ENCODE peak calls at places on chromosomes 3 and 15, in seven cellular contexts. I is colonic mucosa, Y is fibroblast of lung, F is OCI-LY7, K is transverse colon, U is progenitor cell of endocrine pancreas, M is right lobe of liver. N is an unnamed sample.

GRCh38 chr3:42403737-42404136 is 6.7 kb downstream of the LYZL4 start:
- DNase-seq in I (no peak), Y (no peak), F (no peak), K (no peak), U (no peak), M (no peak), N (no peak)

GRCh38 chr3:80357761-80358160 is 590.0 kb upstream of the ROBO1 start:
- DNase-seq in I (no peak), Y (no peak), F (no peak), K (no peak), U (no peak), M (no peak), N (no peak)

GRCh38 chr3:153835540-153835939 is 285.6 kb upstream of the ARHGEF26 start:
- DNase-seq in I (no peak), Y (no peak), F (no peak), K (no peak), U (no peak), M (no peak), N (no peak)

GRCh38 chr3:120926146-120926545 is 18.1 kb downstream of the STXBP5L start:
- DNase-seq in I (no peak), Y (no peak), F (no peak), K (no peak), U (no peak), M (no peak), N (no peak)

GRCh38 chr3:159872374-159873109 is 116.1 kb upstream of the IL12A start:
- DNase-seq in I (no peak), Y (peak; percentile 84), F (no peak), K (no peak), U (no peak), M (no peak), N (peak; percentile 38)

GRCh38 chr3:147419062-147419701 is 10.0 kb downstream of the ZIC1 start:
- DNase-seq in I (no peak), Y (peak; percentile 57), F (no peak), K (no peak), U (no peak), M (no peak), N (no peak)

GRCh38 chr3:168161696-168162095 is 66.0 kb upstream of the GOLIM4 start:
- DNase-seq in I (no peak), Y (no peak), F (no peak), K (no peak), U (no peak), M (no peak), N (no peak)

GRCh38 chr3:133578548-133579191 is 5.2 kb downstream of the CDV3 start:
- DNase-seq in I (no peak), Y (peak; percentile 67), F (peak; percentile 23), K (no peak), U (no peak), M (no peak), N (peak; percentile 51)

DNA sequence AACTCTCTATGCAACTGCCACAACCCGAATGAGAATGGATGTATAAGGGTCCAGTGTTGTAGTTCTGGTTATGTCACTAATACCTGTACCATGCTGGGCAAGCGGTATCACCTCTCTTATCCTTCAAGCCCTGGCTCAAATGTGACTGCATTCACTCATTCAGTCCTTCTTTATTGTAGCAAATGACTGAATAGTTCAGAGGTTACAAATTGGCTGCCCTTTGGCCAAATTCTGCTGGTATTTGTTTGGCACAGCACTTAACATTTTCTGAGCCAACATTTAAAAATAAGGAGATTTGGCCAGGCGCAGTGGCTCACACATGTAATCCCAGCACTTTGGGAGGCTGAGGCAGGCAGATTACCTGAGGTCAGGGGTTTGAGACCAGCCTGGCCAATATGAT is 47.5 kb downstream of the DLEC1 start:
- DNase-seq in I (no peak), Y (no peak), F (no peak), K (no peak), U (no peak), M (no peak), N (no peak)
- TF ChIP-seq CTCF in I (no peak), Y (no peak), F (no peak), K (no peak), U (no peak), M (no peak), N (no peak)

DNA sequence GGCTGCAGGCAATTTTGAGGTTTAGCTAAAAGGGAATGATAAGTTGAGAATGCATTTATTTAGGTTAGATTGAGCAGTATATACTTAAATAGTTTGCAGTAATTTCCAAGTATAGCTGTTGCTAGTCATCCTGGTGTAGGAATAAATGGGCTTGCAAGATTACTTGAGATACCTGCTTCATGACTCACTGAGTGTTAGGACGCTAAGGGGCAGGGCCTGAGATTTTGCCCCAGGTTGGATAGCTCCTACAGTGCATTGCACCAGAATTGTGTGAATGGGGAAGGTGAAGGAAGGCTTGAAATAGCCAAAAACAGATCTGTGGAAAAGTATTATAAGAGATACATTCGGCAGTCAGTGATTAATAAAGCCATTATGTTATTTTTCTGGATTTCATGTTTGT is 72.8 kb downstream of the KCNH8 start:
- DNase-seq in I (no peak), Y (no peak), F (no peak), K (no peak), U (no peak), M (no peak), N (peak; percentile 15)
- TF ChIP-seq CTCF in I (no peak), Y (no peak), F (no peak), K (no peak), U (no peak), M (no peak), N (no peak)

GRCh38 chr3:25831578-25831977 is 41.7 kb downstream of the OXSM start:
- DNase-seq in I (no peak), Y (peak; percentile 71), F (peak; percentile 88), K (no peak), U (no peak), M (no peak), N (no peak)
- TF ChIP-seq CTCF in I (no peak), Y (peak; percentile 67), F (peak; percentile 80), K (no peak), U (peak; percentile 19), M (no peak), N (no peak)

DNA sequence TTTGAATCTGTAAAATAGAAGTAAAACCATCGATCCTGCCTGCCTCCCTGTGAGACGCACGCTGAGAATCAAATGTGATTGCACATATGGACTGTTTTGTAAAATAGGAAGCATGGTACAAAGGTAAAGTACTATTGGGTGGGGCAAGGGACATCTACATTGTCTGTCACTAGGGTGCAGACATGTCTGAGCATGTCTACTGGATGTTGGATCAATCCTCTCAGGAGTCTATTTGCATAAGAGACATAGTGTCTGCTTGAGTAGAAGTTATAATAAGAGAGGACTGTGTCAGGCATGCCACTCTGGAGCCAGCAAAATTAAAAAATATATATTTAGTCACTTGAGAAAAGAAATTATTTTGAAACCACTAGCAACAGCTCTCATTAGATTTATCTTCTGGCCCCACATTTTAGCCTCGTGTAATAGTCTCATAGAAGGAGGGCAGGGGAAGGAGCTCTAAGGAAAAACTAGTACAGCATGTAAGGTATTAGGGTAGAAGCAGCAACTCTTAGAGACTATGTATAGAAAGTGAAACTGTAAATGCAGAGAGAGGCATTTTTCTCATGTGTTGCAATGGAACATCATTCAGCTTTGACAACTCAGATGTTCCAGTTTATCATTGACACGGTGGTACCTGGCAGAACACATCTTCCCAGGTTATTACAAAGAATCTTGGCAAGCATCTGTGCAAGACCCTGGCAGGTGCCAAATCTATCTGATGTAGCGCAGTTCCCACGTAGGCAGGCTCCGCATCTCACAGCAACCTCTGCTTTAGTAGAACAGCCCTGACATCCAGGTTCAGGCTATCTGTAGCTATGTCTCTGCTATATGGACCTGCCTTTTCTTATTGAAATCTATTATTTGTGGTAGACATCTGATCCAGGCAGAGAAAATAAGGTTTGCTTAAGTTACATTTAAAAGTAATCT is 85.2 kb upstream of the CHL1 start:
- DNase-seq in I (no peak), Y (no peak), F (no peak), K (no peak), U (no peak), M (no peak), N (no peak)
- TF ChIP-seq CTCF in I (no peak), Y (no peak), F (no peak), K (no peak), U (no peak), M (no peak), N (no peak)

DNA sequence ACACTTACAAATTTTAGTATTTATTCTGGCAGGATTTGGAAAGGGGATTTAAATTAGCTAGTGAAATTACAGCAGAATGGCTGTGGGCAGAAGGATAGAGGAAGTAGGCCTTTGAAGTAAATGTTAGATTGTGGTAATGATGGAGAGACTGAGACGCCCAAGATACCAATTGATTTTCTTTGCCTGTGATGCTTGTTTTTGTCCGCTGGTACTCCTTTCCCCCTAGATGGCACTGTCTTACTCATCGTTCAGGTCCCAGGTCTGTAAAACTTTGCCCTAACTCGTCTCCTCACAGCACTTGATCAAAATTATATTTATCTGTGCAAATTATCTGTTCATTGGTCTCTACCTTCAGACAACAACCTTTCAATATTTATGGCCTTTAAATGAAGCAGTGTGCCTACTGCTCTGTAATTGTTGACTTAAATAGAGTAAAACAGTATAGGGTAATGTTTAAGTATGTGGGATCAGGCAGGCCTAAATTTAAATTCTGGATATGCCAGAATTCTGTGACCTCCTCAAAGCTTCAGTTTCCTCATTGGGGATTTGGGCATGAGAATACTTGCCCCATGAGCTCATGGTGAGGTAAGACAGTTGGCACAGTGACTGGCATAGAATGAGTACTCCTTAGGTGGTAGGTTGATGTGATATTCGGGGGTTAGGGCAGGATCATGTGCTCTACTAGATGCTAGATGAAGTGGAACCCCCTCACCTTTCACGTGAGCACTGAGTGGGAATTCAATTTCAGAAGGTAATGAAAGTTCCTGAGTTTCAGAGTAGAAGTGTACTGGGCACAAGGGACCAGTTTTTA is 14.7 kb downstream of the ARL8B start:
- DNase-seq in I (no peak), Y (peak; percentile 46), F (peak; percentile 83), K (no peak), U (no peak), M (no peak), N (no peak)
- TF ChIP-seq CTCF in I (no peak), Y (peak; percentile 52), F (peak; percentile 92), K (peak; percentile 11), U (peak; percentile 29), M (peak; percentile 25), N (no peak)

GRCh38 chr15:57111002-57111401 is 192.6 kb downstream of the TCF12 start:
- DNase-seq in I (no peak), Y (no peak), F (no peak), K (no peak), U (no peak), M (no peak), N (no peak)
- TF ChIP-seq CTCF in I (no peak), Y (peak; percentile 37), F (no peak), K (no peak), U (peak; percentile 49), M (no peak), N (no peak)

GRCh38 chr3:75001330-75001729 is 386.9 kb upstream of the CNTN3 start:
- DNase-seq in I (no peak), Y (peak; percentile 23), F (no peak), K (no peak), U (no peak), M (no peak), N (no peak)
- TF ChIP-seq CTCF in I (no peak), Y (peak; percentile 29), F (peak; percentile 61), K (no peak), U (peak; percentile 64), M (no peak), N (no peak)

GRCh38 chr3:67109651-67110204 is 111.6 kb downstream of the KBTBD8 start:
- DNase-seq in I (no peak), Y (peak; percentile 85), F (peak; percentile 47), K (no peak), U (no peak), M (no peak), N (peak; percentile 3)
- TF ChIP-seq CTCF in I (peak; percentile 49), Y (peak; percentile 70), F (peak; percentile 88), K (peak; percentile 65), U (peak; percentile 66), M (peak; percentile 51), N (peak; percentile 48)

GRCh38 chr15:40941528-40942336 is 11.5 kb upstream of the CHAC1 start:
- DNase-seq in I (peak; percentile 81), Y (peak; percentile 68), F (peak; percentile 86), K (peak; percentile 85), U (peak; percentile 69), M (peak; percentile 87), N (peak; percentile 71)
- TF ChIP-seq CTCF in I (no peak), Y (peak; percentile 20), F (peak; percentile 61), K (peak; percentile 61), U (peak; percentile 72), M (peak; percentile 91), N (no peak)